ENCODE peak calls at places on chromosomes 16 and 17, in four cellular contexts. One of them, this sample, is unnamed.
A peak's percentile ranks its signal among the peaks of the same experiment; 100 is the strongest.

GRCh38 chr17:17836818-17837379 is at the start of gene SREBF1:
- DNase-seq in CD8-positive, alpha-beta T cell: peak; percentile 72
- DNase-seq in cardiac muscle cell: no peak
- DNase-seq in colonic mucosa: peak; percentile 79
- DNase-seq in this sample: peak; percentile 72

GRCh38 chr16:2717360-2718263 is 2.4 kb downstream of the PRSS27 start:
- DNase-seq in CD8-positive, alpha-beta T cell: no peak
- DNase-seq in cardiac muscle cell: no peak
- DNase-seq in colonic mucosa: no peak
- DNase-seq in this sample: no peak

GRCh38 chr17:538096-538973 is 176.3 kb downstream of the VPS53 start:
- DNase-seq in CD8-positive, alpha-beta T cell: no peak
- DNase-seq in cardiac muscle cell: peak; percentile 8
- DNase-seq in colonic mucosa: no peak
- DNase-seq in this sample: no peak

GRCh38 chr17:1720856-1721386 is 3.6 kb upstream of the WDR81 start:
- DNase-seq in colonic mucosa: peak; percentile 81
- DNase-seq in CD8-positive, alpha-beta T cell: peak; percentile 74
- DNase-seq in cardiac muscle cell: peak; percentile 63
- DNase-seq in this sample: peak; percentile 80

GRCh38 chr17:41710472-41711090 is 1.6 kb upstream of the GAST start:
- DNase-seq in cardiac muscle cell: no peak
- DNase-seq in CD8-positive, alpha-beta T cell: no peak
- DNase-seq in colonic mucosa: no peak
- DNase-seq in this sample: no peak

GRCh38 chr16:48535369-48535787 is 74.6 kb downstream of the N4BP1 start:
- DNase-seq in CD8-positive, alpha-beta T cell: no peak
- DNase-seq in cardiac muscle cell: no peak
- DNase-seq in colonic mucosa: no peak
- DNase-seq in this sample: no peak

GRCh38 chr17:81400939-81401726 is 5.9 kb downstream of the BAHCC1 start:
- DNase-seq in colonic mucosa: no peak
- DNase-seq in cardiac muscle cell: no peak
- DNase-seq in CD8-positive, alpha-beta T cell: no peak
- DNase-seq in this sample: no peak

GRCh38 chr16:10521681-10522274 is 58.6 kb downstream of the EMP2 start:
- DNase-seq in CD8-positive, alpha-beta T cell: peak; percentile 44
- DNase-seq in cardiac muscle cell: peak; percentile 85
- DNase-seq in colonic mucosa: peak; percentile 77
- DNase-seq in this sample: peak; percentile 71

GRCh38 chr17:42132941-42133340 is 10.3 kb downstream of the HSPB9 start:
- DNase-seq in colonic mucosa: peak; percentile 77
- DNase-seq in CD8-positive, alpha-beta T cell: no peak
- DNase-seq in cardiac muscle cell: no peak
- DNase-seq in this sample: peak; percentile 66

DNA sequence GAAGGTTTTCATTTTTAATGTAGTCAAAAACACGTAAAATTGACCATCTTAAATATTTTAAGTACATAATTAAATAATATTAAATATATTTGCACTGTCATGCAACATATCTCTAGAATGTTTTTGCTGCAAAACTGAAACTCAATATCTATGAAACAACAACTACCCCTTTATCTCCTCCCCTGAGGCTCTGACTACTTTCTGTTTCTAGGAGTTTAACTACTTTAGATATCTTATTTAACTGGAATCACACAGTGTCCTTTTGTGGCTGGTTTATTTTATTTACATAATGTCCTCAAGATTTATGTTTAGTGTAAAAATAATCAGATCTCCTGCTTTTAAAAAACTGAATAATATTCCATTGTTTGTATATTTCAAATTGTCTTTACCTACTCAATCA is 2003.9 kb downstream of the TP53TG3F start:
- DNase-seq in cardiac muscle cell: no peak
- DNase-seq in CD8-positive, alpha-beta T cell: no peak
- DNase-seq in colonic mucosa: no peak
- DNase-seq in this sample: no peak
- H3K9me3 ChIP-seq in cardiac muscle cell: no peaks in the 10 kb centered on the region
- H3K9me3 ChIP-seq in CD8-positive, alpha-beta T cell: no peaks in the 10 kb centered on the region
- H3K9me3 ChIP-seq in colonic mucosa: no peaks in the 10 kb centered on the region
- H3K9me3 ChIP-seq in this sample: peaks cover 2% of the 10 kb centered on the region

DNA sequence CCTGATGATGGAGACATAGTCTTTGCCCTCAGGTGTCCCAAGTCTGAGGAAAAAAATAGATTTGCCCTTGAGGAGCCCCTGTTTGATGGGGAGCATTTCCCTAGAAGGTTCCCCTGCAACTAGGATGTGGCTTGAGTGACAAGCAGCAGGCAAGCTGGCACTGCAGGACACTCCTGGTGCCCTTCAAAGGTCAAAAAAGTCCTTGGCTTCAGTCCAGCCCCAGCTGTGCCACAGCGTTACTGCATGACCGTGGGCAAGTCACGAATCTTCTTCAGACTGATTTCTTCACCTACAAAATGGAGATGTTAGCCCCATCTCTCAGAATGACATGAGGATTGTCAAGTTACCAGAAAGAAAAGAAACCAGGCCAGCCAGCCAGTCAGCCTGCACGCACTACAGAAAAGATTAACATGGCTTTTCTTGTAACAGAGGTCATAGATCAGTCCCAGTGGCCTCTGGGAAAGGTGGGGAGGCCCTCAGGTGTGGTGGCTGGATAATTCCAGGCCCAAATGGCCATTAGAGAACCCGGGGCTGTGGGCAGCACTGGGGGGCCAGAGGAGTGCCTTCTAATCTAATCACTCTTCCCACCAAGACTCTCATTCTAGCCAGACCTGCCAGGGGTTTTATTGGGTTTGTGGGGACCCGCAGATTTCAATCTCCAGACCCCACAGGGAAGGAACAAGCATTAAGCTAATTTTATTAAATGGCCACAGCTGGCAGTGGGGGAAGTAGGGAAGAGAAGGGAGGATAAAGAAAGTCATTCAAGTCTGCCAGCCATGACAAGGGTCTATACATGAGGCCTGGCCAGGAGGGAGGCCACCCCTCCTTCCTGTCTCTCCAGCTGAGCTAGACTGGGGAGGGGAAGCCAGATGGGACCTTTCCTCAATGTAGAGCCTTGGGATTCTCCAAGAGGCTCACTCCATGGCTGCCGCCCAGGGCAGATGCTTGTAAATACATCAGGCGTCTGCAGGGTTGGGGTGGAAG is 9.7 kb upstream of the KIF18B start:
- DNase-seq in colonic mucosa: no peak
- DNase-seq in CD8-positive, alpha-beta T cell: no peak
- DNase-seq in cardiac muscle cell: no peak
- DNase-seq in this sample: peak; percentile 15
- H3K9me3 ChIP-seq in colonic mucosa: no peaks in the 10 kb centered on the region
- H3K9me3 ChIP-seq in CD8-positive, alpha-beta T cell: no peaks in the 10 kb centered on the region
- H3K9me3 ChIP-seq in cardiac muscle cell: no peaks in the 10 kb centered on the region
- H3K9me3 ChIP-seq in this sample: no peaks in the 10 kb centered on the region

GRCh38 chr16:19785081-19785480 is 67.0 kb downstream of the IQCK start:
- DNase-seq in cardiac muscle cell: no peak
- DNase-seq in colonic mucosa: no peak
- DNase-seq in CD8-positive, alpha-beta T cell: no peak
- DNase-seq in this sample: no peak
- H3K9me3 ChIP-seq in cardiac muscle cell: no peaks in the 10 kb centered on the region
- H3K9me3 ChIP-seq in colonic mucosa: no peaks in the 10 kb centered on the region
- H3K9me3 ChIP-seq in CD8-positive, alpha-beta T cell: no peaks in the 10 kb centered on the region
- H3K9me3 ChIP-seq in this sample: no peaks in the 10 kb centered on the region

GRCh38 chr17:22443061-22443460 is 750.7 kb downstream of the KCNJ18 start:
- DNase-seq in CD8-positive, alpha-beta T cell: no peak
- DNase-seq in cardiac muscle cell: no peak
- DNase-seq in colonic mucosa: no peak
- DNase-seq in this sample: no peak
- H3K9me3 ChIP-seq in CD8-positive, alpha-beta T cell: no peaks in the 10 kb centered on the region
- H3K9me3 ChIP-seq in cardiac muscle cell: no peaks in the 10 kb centered on the region
- H3K9me3 ChIP-seq in colonic mucosa: no peaks in the 10 kb centered on the region
- H3K9me3 ChIP-seq in this sample: no peaks in the 10 kb centered on the region

DNA sequence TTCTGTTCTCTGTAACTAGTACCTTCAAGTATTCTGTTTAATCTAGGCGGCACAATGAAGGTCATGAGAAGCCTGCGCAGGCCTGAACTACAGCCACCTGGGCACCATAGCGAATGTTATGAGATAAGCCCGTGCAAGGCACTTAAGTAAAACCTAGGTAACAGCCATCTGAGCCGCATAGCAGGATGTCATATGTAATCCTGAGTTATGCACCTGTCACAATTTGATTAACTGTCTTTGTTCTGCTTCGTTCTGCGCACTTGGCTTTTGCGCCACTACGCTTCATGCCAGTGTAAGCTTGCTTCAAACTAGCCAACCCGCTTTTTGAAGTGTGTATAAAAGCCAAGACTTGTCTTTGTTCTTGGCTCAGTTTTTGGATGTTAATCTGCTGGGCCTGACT is 449.8 kb downstream of the KCNJ18 start:
- DNase-seq in CD8-positive, alpha-beta T cell: no peak
- DNase-seq in colonic mucosa: no peak
- DNase-seq in cardiac muscle cell: no peak
- DNase-seq in this sample: no peak
- H3K9me3 ChIP-seq in CD8-positive, alpha-beta T cell: no peaks in the 10 kb centered on the region
- H3K9me3 ChIP-seq in colonic mucosa: no peaks in the 10 kb centered on the region
- H3K9me3 ChIP-seq in cardiac muscle cell: peaks cover 3% of the 10 kb centered on the region
- H3K9me3 ChIP-seq in this sample: no peaks in the 10 kb centered on the region

DNA sequence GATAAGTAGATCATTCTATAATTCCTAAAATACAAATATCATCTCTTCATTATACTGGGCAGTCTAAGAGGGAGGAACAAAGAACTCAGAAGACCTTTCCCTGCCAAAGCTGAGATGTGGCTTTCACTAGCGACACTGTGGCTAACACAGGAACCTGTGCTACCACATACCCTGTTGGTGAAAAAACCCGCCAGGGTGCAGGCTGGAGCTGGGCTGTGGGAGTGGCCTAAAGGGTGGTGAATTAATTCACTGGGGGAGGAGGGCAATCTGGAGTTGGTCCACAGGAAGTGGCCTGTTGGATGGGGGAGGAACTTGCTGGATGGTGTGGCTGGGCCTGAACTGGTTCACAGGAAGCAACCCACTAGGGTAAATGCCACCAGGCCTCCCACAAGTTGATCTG is 7.4 kb downstream of the ZNF594 start:
- DNase-seq in CD8-positive, alpha-beta T cell: no peak
- DNase-seq in cardiac muscle cell: no peak
- DNase-seq in colonic mucosa: no peak
- DNase-seq in this sample: no peak
- H3K9me3 ChIP-seq in CD8-positive, alpha-beta T cell: peaks cover 41% of the 10 kb centered on the region
- H3K9me3 ChIP-seq in cardiac muscle cell: peaks cover 13% of the 10 kb centered on the region
- H3K9me3 ChIP-seq in colonic mucosa: peaks cover 37% of the 10 kb centered on the region
- H3K9me3 ChIP-seq in this sample: peaks cover 9% of the 10 kb centered on the region

GRCh38 chr16:15642557-15643452 is at the start of gene MARF1:
- DNase-seq in cardiac muscle cell: peak; percentile 98
- DNase-seq in CD8-positive, alpha-beta T cell: peak; percentile 100
- DNase-seq in colonic mucosa: peak; percentile 99
- DNase-seq in this sample: peak; percentile 95
- H3K9me3 ChIP-seq in cardiac muscle cell: no peaks in the 10 kb centered on the region
- H3K9me3 ChIP-seq in CD8-positive, alpha-beta T cell: no peaks in the 10 kb centered on the region
- H3K9me3 ChIP-seq in colonic mucosa: no peaks in the 10 kb centered on the region
- H3K9me3 ChIP-seq in this sample: no peaks in the 10 kb centered on the region

GRCh38 chr17:61591930-61592329 is 911 bp upstream of the NACA2 start:
- DNase-seq in colonic mucosa: no peak
- DNase-seq in cardiac muscle cell: no peak
- DNase-seq in CD8-positive, alpha-beta T cell: no peak
- DNase-seq in this sample: no peak
- H3K9me3 ChIP-seq in colonic mucosa: no peaks in the 10 kb centered on the region
- H3K9me3 ChIP-seq in cardiac muscle cell: no peaks in the 10 kb centered on the region
- H3K9me3 ChIP-seq in CD8-positive, alpha-beta T cell: no peaks in the 10 kb centered on the region
- H3K9me3 ChIP-seq in this sample: no peaks in the 10 kb centered on the region

GRCh38 chr17:55728833-55729232 is 6.2 kb upstream of the TMEM100 start:
- DNase-seq in CD8-positive, alpha-beta T cell: no peak
- DNase-seq in cardiac muscle cell: no peak
- DNase-seq in colonic mucosa: no peak
- DNase-seq in this sample: no peak
- H3K9me3 ChIP-seq in CD8-positive, alpha-beta T cell: no peaks in the 10 kb centered on the region
- H3K9me3 ChIP-seq in cardiac muscle cell: no peaks in the 10 kb centered on the region
- H3K9me3 ChIP-seq in colonic mucosa: no peaks in the 10 kb centered on the region
- H3K9me3 ChIP-seq in this sample: no peaks in the 10 kb centered on the region